ENCODE peak calls at places on chromosomes 4 and X, in four cellular contexts. D is fibroblast of lung, A is HCT116, Q is GM23248. M is an unnamed sample.

GRCh38 chr4:54402880-54403503 is 173.9 kb downstream of the PDGFRA start:
- DNase-seq in D (no peak), A (no peak), Q (no peak), M (no peak)

GRCh38 chr4:81635747-81636146 is 164.0 kb upstream of the RASGEF1B start:
- DNase-seq in D (no peak), A (peak), Q (no peak), M (no peak)

GRCh38 chrX:135984220-135984619 is 1.0 kb upstream of the SLC9A6 start:
- DNase-seq in D (no peak), A (no peak), Q (no peak), M (no peak)

GRCh38 chrX:31266172-31267076 is 194.6 kb upstream of the FTHL17 start:
- DNase-seq in D (no peak), A (no peak), Q (peak), M (peak)

GRCh38 chrX:74931214-74931613 is 6.0 kb upstream of the NEXMIF start:
- DNase-seq in D (no peak), A (no peak), Q (no peak), M (no peak)

GRCh38 chrX:70434352-70434866 is 10.2 kb upstream of the DLG3 start:
- DNase-seq in D (peak), A (peak), Q (peak), M (peak)

GRCh38 chr4:109671350-109671749 is 31.9 kb downstream of the CASP6 start:
- DNase-seq in D (peak), A (no peak), Q (no peak), M (no peak)

GRCh38 chrX:100685284-100685996 is 41.4 kb downstream of the SRPX2 start:
- DNase-seq in D (peak), A (peak), Q (peak), M (no peak)

GRCh38 chr4:169351860-169352259 is 81.1 kb upstream of the SH3RF1 start:
- DNase-seq in D (peak), A (no peak), Q (no peak), M (no peak)

GRCh38 chr4:97491856-97492255 is 651.4 kb downstream of the STPG2 start:
- DNase-seq in D (no peak), A (no peak), Q (no peak), M (no peak)
- H3K9ac ChIP-seq in D (no peak), A (no peak), Q (no peak), M (no peak)

DNA sequence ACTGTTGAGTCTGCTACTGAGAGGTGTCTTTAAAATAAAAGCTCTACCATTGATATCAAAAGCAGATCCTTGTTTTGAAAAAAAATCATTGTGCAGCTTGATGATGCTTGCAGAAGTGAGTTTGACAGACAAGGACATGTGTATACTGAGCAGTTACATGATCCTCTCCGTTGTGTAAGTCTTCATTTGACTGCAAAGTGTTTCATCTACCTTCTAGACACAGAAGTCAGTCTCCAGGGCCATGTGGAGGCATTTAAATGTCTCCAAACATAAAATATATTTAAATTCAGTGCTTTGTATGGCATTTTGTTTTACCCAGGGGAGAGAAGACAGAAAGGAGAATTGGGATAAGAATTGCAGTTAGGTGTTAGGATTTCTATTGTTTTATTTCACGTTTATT is 107.8 kb upstream of the MYOZ2 start:
- DNase-seq in D (no peak), A (no peak), Q (no peak), M (no peak)
- H3K9ac ChIP-seq in D (no peak), A (no peak), Q (no peak), M (peak)

GRCh38 chr4:19379318-19379717 is 872.4 kb upstream of the SLIT2 start:
- DNase-seq in D (no peak), A (no peak), Q (no peak), M (no peak)

GRCh38 chr4:19375931-19376330 is 875.8 kb upstream of the SLIT2 start:
- DNase-seq in D (peak), A (no peak), Q (peak), M (no peak)

GRCh38 chr4:19382993-19383392 is 868.7 kb upstream of the SLIT2 start:
- DNase-seq in D (peak), A (no peak), Q (peak), M (no peak)

GRCh38 chr4:19380600-19380999 is 871.1 kb upstream of the SLIT2 start:
- DNase-seq in D (peak), A (no peak), Q (peak), M (no peak)

GRCh38 chr4:19381068-19381467 is 870.6 kb upstream of the SLIT2 start:
- DNase-seq in D (peak), A (no peak), Q (peak), M (no peak)
- H3K9ac ChIP-seq in D (no peak), A (no peak), Q (no peak), M (no peak)

DNA sequence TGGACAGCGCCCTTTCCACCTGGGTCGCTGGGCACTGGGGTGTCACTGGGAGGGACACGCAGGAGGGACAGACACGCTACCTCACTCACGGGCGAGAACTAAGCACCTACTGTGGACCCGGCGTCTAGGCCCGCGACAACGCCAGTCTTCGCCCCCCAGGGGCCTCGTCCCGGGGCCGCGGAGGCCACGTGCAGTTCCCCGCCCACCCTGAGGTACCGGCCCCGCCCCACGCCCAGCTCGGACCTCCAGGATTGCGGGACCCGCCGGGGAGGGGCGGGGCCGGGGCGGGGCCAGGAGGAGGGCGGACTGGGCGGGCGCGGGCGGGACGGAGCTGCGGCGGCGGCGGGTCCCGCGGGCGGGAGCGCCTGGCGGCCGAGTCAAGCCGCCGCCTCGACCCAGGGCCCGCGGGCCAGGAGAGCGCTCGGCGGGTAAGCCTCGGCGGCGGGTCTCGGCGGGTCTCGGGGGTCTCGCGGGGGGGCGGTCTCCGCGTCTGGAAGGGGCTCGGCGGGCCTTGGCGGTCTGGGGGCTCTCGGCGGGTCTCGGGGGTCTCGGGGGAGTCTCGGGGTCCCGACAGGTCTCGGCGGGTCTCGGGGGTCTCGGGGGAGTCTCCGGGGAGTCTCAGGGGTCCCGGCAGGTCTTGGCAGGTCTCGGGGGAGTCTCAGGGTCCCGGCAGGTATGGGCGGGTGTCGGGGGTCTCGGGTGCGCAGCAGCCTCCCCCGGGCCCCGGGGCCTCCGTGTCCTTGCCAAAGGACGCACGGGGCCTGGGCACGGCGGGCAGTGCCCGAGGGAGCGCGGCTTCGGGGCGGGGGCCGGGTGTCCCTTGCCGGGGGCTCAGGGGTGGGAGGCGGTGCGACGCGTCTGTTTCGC is at the start of gene SH3BP2:
- DNase-seq in D (peak), A (peak), Q (peak), M (peak)
- H3K9ac ChIP-seq in D (peak), A (peak), Q (peak), M (peak)

GRCh38 chr4:41160010-41160789 is 54.1 kb downstream of the APBB2 start:
- DNase-seq in D (peak), A (peak), Q (peak), M (no peak)
- H3K9ac ChIP-seq in D (no peak), A (peak), Q (peak), M (no peak)

GRCh38 chr4:76584235-76585152 is 149.5 kb downstream of the SHROOM3 start:
- DNase-seq in D (no peak), A (no peak), Q (no peak), M (no peak)

GRCh38 chr4:76585270-76585669 is 150.2 kb downstream of the SHROOM3 start:
- DNase-seq in D (peak), A (no peak), Q (no peak), M (no peak)

GRCh38 chr4:76582817-76583087 is 147.7 kb downstream of the SHROOM3 start:
- DNase-seq in D (no peak), A (no peak), Q (no peak), M (no peak)

GRCh38 chr4:76588268-76588667 is 153.2 kb downstream of the SHROOM3 start:
- DNase-seq in D (no peak), A (no peak), Q (no peak), M (no peak)

DNA sequence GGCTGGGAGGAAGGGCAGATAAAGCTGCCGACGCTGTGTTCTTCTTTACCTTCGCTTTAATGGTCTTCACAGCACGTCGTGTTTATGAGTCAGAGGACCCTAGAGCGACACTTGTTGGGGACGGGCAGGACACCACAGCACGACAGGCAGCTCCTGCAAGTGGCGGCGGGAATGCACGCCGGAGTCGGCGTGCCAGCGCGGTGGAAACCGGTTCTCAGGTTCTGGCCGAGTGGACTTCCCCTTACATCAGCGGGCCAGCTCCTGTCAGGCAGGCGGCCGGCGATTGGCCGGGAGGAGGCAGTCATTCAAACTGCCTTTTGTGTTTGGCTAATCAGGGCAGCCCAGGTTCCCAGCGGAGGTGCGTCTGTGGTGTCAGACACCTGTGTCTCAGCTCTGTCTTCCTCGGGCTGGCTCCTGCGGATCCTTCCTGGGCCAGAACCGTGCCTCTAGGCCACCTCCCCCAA is 150.9 kb downstream of the SHROOM3 start:
- DNase-seq in D (no peak), A (peak), Q (peak), M (peak)
- H3K9ac ChIP-seq in D (no peak), A (peak), Q (peak), M (peak)

M was measured in kidney.